ENCODE peak calls at places on chromosome 18, in nine cellular contexts. X is endodermal cell, W is upper lobe of right lung, V is GM23248, I is OCI-LY7, R is pancreas, H is H1, D is fibroblast of lung, A is IMR-90. Q is an unnamed sample.

GRCh38 chr18:78857252-78858150 is 122.1 kb upstream of the SALL3 start:
- DNase-seq in X (no peak), W (no peak), V (no peak), I (no peak), R (no peak), H (no peak), D (no peak), A (no peak), Q (no peak)

GRCh38 chr18:69469444-69469919 is 68.8 kb downstream of the DOK6 start:
- DNase-seq in X (peak; percentile 84), W (no peak), V (peak; percentile 7), I (no peak), R (peak; percentile 19), H (peak; percentile 29), D (no peak), A (no peak), Q (no peak)

GRCh38 chr18:34097312-34097711 is 127.4 kb downstream of the NOL4 start:
- DNase-seq in X (no peak), W (no peak), V (peak; percentile 20), I (no peak), R (no peak), H (no peak), D (peak; percentile 53), A (no peak), Q (no peak)

GRCh38 chr18:40197711-40198110 is 1757.3 kb upstream of the PIK3C3 start:
- DNase-seq in X (peak; percentile 60), W (no peak), V (no peak), I (no peak), R (no peak), H (no peak), D (no peak), A (no peak), Q (no peak)

GRCh38 chr18:65748321-65748720 is 2.5 kb upstream of the CDH7 start:
- DNase-seq in X (no peak), W (no peak), V (no peak), I (no peak), R (no peak), H (no peak), D (no peak), A (no peak), Q (no peak)

GRCh38 chr18:39313992-39314391 is 1748.4 kb upstream of the CELF4 start:
- DNase-seq in X (no peak), W (no peak), V (no peak), I (no peak), R (no peak), H (no peak), D (no peak), A (no peak), Q (no peak)

GRCh38 chr18:21341141-21341540 is 99.1 kb downstream of the GREB1L start:
- DNase-seq in X (no peak), W (no peak), V (peak; percentile 35), I (no peak), R (no peak), H (no peak), D (no peak), A (no peak), Q (no peak)

GRCh38 chr18:66764225-66764624 is 160.3 kb upstream of the CDH19 start:
- DNase-seq in X (no peak), W (no peak), V (no peak), I (no peak), R (no peak), H (no peak), D (no peak), A (no peak), Q (no peak)

GRCh38 chr18:7177131-7177744 is 53.7 kb upstream of the LRRC30 start:
- DNase-seq in X (peak; percentile 83), W (no peak), V (peak; percentile 86), I (peak; percentile 8), R (no peak), H (no peak), D (peak; percentile 87), A (peak; percentile 85), Q (no peak)

GRCh38 chr18:30763913-30764350 is 278.6 kb downstream of the DSC3 start:
- DNase-seq in X (peak; percentile 65), W (no peak), V (no peak), I (no peak), R (no peak), H (peak; percentile 61), D (no peak), A (no peak), Q (no peak)

GRCh38 chr18:10518595-10519273 is 7.1 kb upstream of the NAPG start:
- DNase-seq in X (no peak), W (peak; percentile 70), V (peak; percentile 56), I (no peak), R (no peak), H (no peak), D (peak; percentile 61), A (peak; percentile 36), Q (peak; percentile 35)

GRCh38 chr18:63159590-63159989 is 160.0 kb downstream of the BCL2 start:
- DNase-seq in X (no peak), W (no peak), V (no peak), I (no peak), R (no peak), H (no peak), D (no peak), A (no peak), Q (no peak)

GRCh38 chr18:79640064-79640672 is 39.4 kb upstream of the CTDP1 start:
- DNase-seq in X (peak; percentile 41), W (no peak), V (no peak), I (no peak), R (no peak), H (no peak), D (no peak), A (no peak), Q (no peak)

DNA sequence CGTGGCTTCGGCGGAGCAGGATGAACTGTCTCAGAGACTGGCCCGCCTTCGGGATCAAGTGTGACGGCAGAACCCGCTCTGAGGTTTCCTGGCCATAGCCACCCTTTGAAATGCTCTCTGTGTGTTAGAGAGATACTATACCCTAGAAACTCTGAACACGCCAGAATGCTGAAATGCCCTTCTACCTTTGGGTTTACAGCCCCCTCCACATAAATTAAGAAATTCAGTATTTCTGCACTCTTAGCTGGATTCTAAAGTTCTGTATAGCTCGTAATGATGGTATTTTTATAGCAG is 782 bp downstream of the CHMP1B start:
- DNase-seq in X (no peak), W (no peak), V (peak; percentile 76), I (no peak), R (no peak), H (no peak), D (no peak), A (no peak), Q (no peak)
- H3K4me1 ChIP-seq in X (peaks cover 6% of the 10 kb centered on the region), W (peaks cover 24% of the 10 kb centered on the region), V (peaks cover 29% of the 10 kb centered on the region), I (peaks cover 25% of the 10 kb centered on the region), R (peaks cover 15% of the 10 kb centered on the region), H (peaks cover 6% of the 10 kb centered on the region), D (peaks cover 2% of the 10 kb centered on the region), A (peaks cover 12% of the 10 kb centered on the region), Q (peaks cover 59% of the 10 kb centered on the region)

DNA sequence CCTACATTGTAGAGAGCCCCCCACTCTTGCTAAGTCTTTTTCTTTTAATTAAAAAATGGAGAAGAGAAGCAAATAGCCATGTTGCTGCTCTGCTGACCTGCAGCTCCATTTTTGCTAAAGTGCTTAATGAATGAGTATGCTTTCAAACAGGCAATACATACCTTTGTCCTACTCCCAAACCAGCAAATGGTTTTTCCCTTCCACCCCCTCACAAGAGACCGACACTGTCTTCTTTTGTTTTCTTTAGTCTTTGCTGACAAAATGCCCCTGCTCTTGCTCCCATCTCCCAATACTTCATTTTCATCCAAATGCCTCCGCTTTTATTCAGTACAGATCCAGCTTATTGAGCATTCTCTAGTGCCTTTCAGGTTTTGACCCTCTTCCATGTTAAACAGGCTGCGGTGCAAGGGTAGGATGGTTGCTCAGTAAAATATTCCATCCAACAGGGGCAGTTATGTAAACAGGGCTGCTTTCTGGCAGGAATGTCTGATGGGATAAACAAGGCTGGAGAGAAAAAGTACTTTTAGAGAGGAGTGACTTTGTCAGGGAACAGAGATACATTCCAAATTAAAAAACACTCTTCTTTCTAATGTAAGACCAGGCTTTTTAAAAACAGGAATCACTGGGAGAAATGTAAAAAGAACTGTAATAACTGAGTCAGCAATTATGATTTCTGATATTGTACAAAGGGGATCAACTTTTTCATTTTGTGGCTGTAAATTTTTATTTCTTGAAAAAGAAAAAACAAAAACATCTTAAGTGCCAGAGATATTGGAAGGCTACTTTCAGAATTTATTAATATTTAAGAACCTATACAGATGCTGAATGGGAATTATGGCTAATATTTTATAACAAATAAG is 136.8 kb downstream of the MEP1B start:
- DNase-seq in X (no peak), W (no peak), V (no peak), I (no peak), R (no peak), H (no peak), D (peak; percentile 38), A (peak; percentile 55), Q (no peak)
- H3K4me1 ChIP-seq in X (no peaks in the 10 kb centered on the region), W (no peaks in the 10 kb centered on the region), V (peaks cover 31% of the 10 kb centered on the region), I (no peaks in the 10 kb centered on the region), R (no peaks in the 10 kb centered on the region), H (peaks cover 9% of the 10 kb centered on the region), D (no peaks in the 10 kb centered on the region), A (peaks cover 10% of the 10 kb centered on the region), Q (no peaks in the 10 kb centered on the region)

DNA sequence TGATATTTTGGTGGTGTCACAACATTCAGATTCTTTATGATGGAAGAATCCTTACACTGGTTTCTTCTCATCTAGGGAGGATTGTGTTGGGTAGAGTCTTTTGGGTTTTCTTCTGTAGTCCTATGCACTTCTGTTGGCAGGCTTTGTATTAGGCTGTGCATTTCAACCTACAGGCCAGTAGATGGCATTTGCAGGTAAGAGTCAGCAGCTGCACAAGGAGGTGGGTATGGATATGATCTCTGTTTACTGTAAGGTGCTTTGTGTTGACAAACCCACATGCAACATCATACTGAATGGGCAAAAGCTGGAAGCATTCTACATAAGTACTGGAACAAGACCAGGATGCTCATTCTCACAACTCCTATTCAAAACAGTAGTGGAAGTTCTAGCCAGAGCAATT is 656.8 kb downstream of the METTL4 start:
- DNase-seq in X (peak; percentile 60), W (no peak), V (no peak), I (peak; percentile 43), R (no peak), H (no peak), D (no peak), A (no peak), Q (no peak)
- H3K4me1 ChIP-seq in X (no peaks in the 10 kb centered on the region), W (no peaks in the 10 kb centered on the region), V (no peaks in the 10 kb centered on the region), I (no peaks in the 10 kb centered on the region), R (no peaks in the 10 kb centered on the region), H (no peaks in the 10 kb centered on the region), D (no peaks in the 10 kb centered on the region), A (no peaks in the 10 kb centered on the region), Q (no peaks in the 10 kb centered on the region)

GRCh38 chr18:45686892-45687611 is 36.9 kb upstream of the SLC14A1 start:
- DNase-seq in X (peak; percentile 63), W (peak; percentile 75), V (no peak), I (no peak), R (no peak), H (no peak), D (no peak), A (no peak), Q (no peak)

GRCh38 chr18:45688113-45688512 is 35.9 kb upstream of the SLC14A1 start:
- DNase-seq in X (no peak), W (no peak), V (peak; percentile 23), I (no peak), R (no peak), H (no peak), D (peak; percentile 43), A (peak; percentile 48), Q (no peak)

GRCh38 chr18:45689386-45689785 is 34.6 kb upstream of the SLC14A1 start:
- DNase-seq in X (no peak), W (no peak), V (no peak), I (no peak), R (no peak), H (no peak), D (no peak), A (no peak), Q (no peak)

GRCh38 chr18:45687617-45688016 is 36.4 kb upstream of the SLC14A1 start:
- DNase-seq in X (no peak), W (no peak), V (peak; percentile 9), I (no peak), R (no peak), H (no peak), D (no peak), A (no peak), Q (no peak)

GRCh38 chr18:45688834-45689233 is 35.1 kb upstream of the SLC14A1 start:
- DNase-seq in X (no peak), W (no peak), V (no peak), I (no peak), R (no peak), H (no peak), D (no peak), A (no peak), Q (no peak)
- H3K4me1 ChIP-seq in X (no peaks in the 10 kb centered on the region), W (no peaks in the 10 kb centered on the region), V (peaks cover 17% of the 10 kb centered on the region), I (no peaks in the 10 kb centered on the region), R (no peaks in the 10 kb centered on the region), H (peaks cover 9% of the 10 kb centered on the region), D (peaks cover 8% of the 10 kb centered on the region), A (peaks cover 21% of the 10 kb centered on the region), Q (no peaks in the 10 kb centered on the region)

Q was measured in stomach.